ENCODE peak calls at places on chromosomes 3 and 15, in five cellular contexts. One of them, this sample, is unnamed.
A peak's percentile ranks its signal among the peaks of the same experiment; 100 is the strongest.

GRCh38 chr15:91289324-91289723 is 189.3 kb downstream of the SV2B start:
- DNase-seq in suprapubic skin: no peak
- DNase-seq in stomach: no peak
- DNase-seq in H1: no peak
- DNase-seq in breast epithelium: no peak
- DNase-seq in this sample: no peak

GRCh38 chr15:36769110-36769509 is 189.7 kb downstream of the CDIN1 start:
- DNase-seq in suprapubic skin: no peak
- DNase-seq in stomach: no peak
- DNase-seq in H1: no peak
- DNase-seq in breast epithelium: no peak
- DNase-seq in this sample: no peak

GRCh38 chr15:73740152-73741048 is 12.8 kb downstream of the INSYN1 start:
- DNase-seq in suprapubic skin: no peak
- DNase-seq in stomach: no peak
- DNase-seq in H1: no peak
- DNase-seq in breast epithelium: no peak
- DNase-seq in this sample: no peak

GRCh38 chr3:26712211-26713026 is 89.8 kb downstream of the LRRC3B start:
- DNase-seq in suprapubic skin: no peak
- DNase-seq in stomach: no peak
- DNase-seq in H1: peak; percentile 45
- DNase-seq in breast epithelium: no peak
- DNase-seq in this sample: no peak

GRCh38 chr3:40829876-40830275 is 305.1 kb downstream of the ZNF621 start:
- DNase-seq in suprapubic skin: no peak
- DNase-seq in stomach: no peak
- DNase-seq in H1: no peak
- DNase-seq in breast epithelium: no peak
- DNase-seq in this sample: no peak

GRCh38 chr15:42138411-42138810 is 18.0 kb downstream of the PLA2G4F start:
- DNase-seq in suprapubic skin: peak; percentile 37
- DNase-seq in stomach: peak; percentile 10
- DNase-seq in H1: no peak
- DNase-seq in breast epithelium: no peak
- DNase-seq in this sample: no peak

GRCh38 chr3:123637131-123637530 is 52.3 kb upstream of the HACD2 start:
- DNase-seq in suprapubic skin: no peak
- DNase-seq in stomach: no peak
- DNase-seq in H1: no peak
- DNase-seq in breast epithelium: no peak
- DNase-seq in this sample: no peak

GRCh38 chr15:31069360-31070000 is 32.0 kb downstream of the TRPM1 start:
- DNase-seq in suprapubic skin: no peak
- DNase-seq in stomach: no peak
- DNase-seq in H1: peak; percentile 17
- DNase-seq in breast epithelium: no peak
- DNase-seq in this sample: no peak

GRCh38 chr3:28624079-28624478 is 275.5 kb upstream of the AZI2 start:
- DNase-seq in suprapubic skin: no peak
- DNase-seq in stomach: peak; percentile 44
- DNase-seq in H1: no peak
- DNase-seq in breast epithelium: no peak
- DNase-seq in this sample: no peak

GRCh38 chr3:157199841-157200240 is 39.9 kb upstream of the CCNL1 start:
- DNase-seq in suprapubic skin: no peak
- DNase-seq in stomach: no peak
- DNase-seq in H1: no peak
- DNase-seq in breast epithelium: no peak
- DNase-seq in this sample: no peak

GRCh38 chr3:56291244-56291680 is 177.0 kb downstream of the ERC2 start:
- DNase-seq in suprapubic skin: no peak
- DNase-seq in stomach: no peak
- DNase-seq in H1: no peak
- DNase-seq in breast epithelium: no peak
- DNase-seq in this sample: no peak

GRCh38 chr15:51223771-51224229 is 114.6 kb downstream of the CYP19A1 start:
- DNase-seq in suprapubic skin: no peak
- DNase-seq in stomach: no peak
- DNase-seq in H1: no peak
- DNase-seq in breast epithelium: no peak
- DNase-seq in this sample: no peak

GRCh38 chr3:110070539-110070916 is 733.2 kb upstream of the DPPA4 start:
- DNase-seq in suprapubic skin: no peak
- DNase-seq in stomach: no peak
- DNase-seq in H1: no peak
- DNase-seq in breast epithelium: no peak
- DNase-seq in this sample: no peak

GRCh38 chr3:190697901-190698300 is 164.6 kb downstream of the GMNC start:
- DNase-seq in suprapubic skin: no peak
- DNase-seq in stomach: no peak
- DNase-seq in H1: no peak
- DNase-seq in breast epithelium: no peak
- DNase-seq in this sample: no peak

GRCh38 chr15:96392380-96393208 is 62.1 kb downstream of the NR2F2 start:
- DNase-seq in suprapubic skin: no peak
- DNase-seq in stomach: no peak
- DNase-seq in H1: peak; percentile 52
- DNase-seq in breast epithelium: no peak
- DNase-seq in this sample: no peak

GRCh38 chr3:27670619-27671018 is 51.5 kb downstream of the EOMES start:
- DNase-seq in suprapubic skin: no peak
- DNase-seq in stomach: no peak
- DNase-seq in H1: no peak
- DNase-seq in breast epithelium: no peak
- DNase-seq in this sample: no peak

GRCh38 chr15:76208786-76209424 is 102.4 kb downstream of the ETFA start:
- DNase-seq in suprapubic skin: no peak
- DNase-seq in stomach: peak; percentile 17
- DNase-seq in H1: no peak
- DNase-seq in breast epithelium: no peak
- DNase-seq in this sample: no peak

GRCh38 chr3:32591960-32592462 is 21.4 kb upstream of the DYNC1LI1 start:
- DNase-seq in suprapubic skin: no peak
- DNase-seq in stomach: no peak
- DNase-seq in H1: no peak
- DNase-seq in breast epithelium: no peak
- DNase-seq in this sample: no peak

GRCh38 chr3:185503467-185503975 is 4.7 kb upstream of the TMEM41A start:
- DNase-seq in suprapubic skin: no peak
- DNase-seq in stomach: peak; percentile 38
- DNase-seq in H1: no peak
- DNase-seq in breast epithelium: no peak
- DNase-seq in this sample: peak; percentile 30

GRCh38 chr3:55897573-55898224 is 410.6 kb upstream of the WNT5A start:
- DNase-seq in suprapubic skin: no peak
- DNase-seq in stomach: no peak
- DNase-seq in H1: no peak
- DNase-seq in breast epithelium: no peak
- DNase-seq in this sample: no peak

GRCh38 chr3:49296781-49297420 is 19.9 kb upstream of the C3orf62 start:
- DNase-seq in suprapubic skin: no peak
- DNase-seq in stomach: peak; percentile 42
- DNase-seq in H1: no peak
- DNase-seq in breast epithelium: no peak
- DNase-seq in this sample: no peak

GRCh38 chr15:91224750-91225380 is 124.8 kb downstream of the SV2B start:
- DNase-seq in suprapubic skin: no peak
- DNase-seq in stomach: no peak
- DNase-seq in H1: peak; percentile 61
- DNase-seq in breast epithelium: no peak
- DNase-seq in this sample: no peak

GRCh38 chr3:177379045-177379444 is 181.8 kb upstream of the TBL1XR1 start:
- DNase-seq in suprapubic skin: no peak
- DNase-seq in stomach: no peak
- DNase-seq in H1: peak; percentile 28
- DNase-seq in breast epithelium: no peak
- DNase-seq in this sample: no peak

GRCh38 chr3:69815959-69816358 is 76.7 kb downstream of the MITF start:
- DNase-seq in suprapubic skin: no peak
- DNase-seq in stomach: no peak
- DNase-seq in H1: no peak
- DNase-seq in breast epithelium: no peak
- DNase-seq in this sample: no peak

GRCh38 chr3:60064210-60065178 is 1014.7 kb upstream of the CFAP20DC start:
- DNase-seq in suprapubic skin: no peak
- DNase-seq in stomach: no peak
- DNase-seq in H1: no peak
- DNase-seq in breast epithelium: no peak
- DNase-seq in this sample: no peak

GRCh38 chr15:58472221-58472620 is 40.4 kb downstream of the LIPC start:
- DNase-seq in suprapubic skin: no peak
- DNase-seq in stomach: no peak
- DNase-seq in H1: no peak
- DNase-seq in breast epithelium: no peak
- DNase-seq in this sample: no peak

GRCh38 chr3:72892870-72893269 is 5.0 kb downstream of the GXYLT2 start:
- DNase-seq in suprapubic skin: no peak
- DNase-seq in stomach: no peak
- DNase-seq in H1: peak; percentile 81
- DNase-seq in breast epithelium: no peak
- DNase-seq in this sample: no peak

GRCh38 chr3:132881756-132882409 is 156.3 kb upstream of the TMEM108 start:
- DNase-seq in suprapubic skin: no peak
- DNase-seq in stomach: no peak
- DNase-seq in H1: no peak
- DNase-seq in breast epithelium: no peak
- DNase-seq in this sample: no peak

GRCh38 chr3:43970920-43971319 is 270.8 kb upstream of the TOPAZ1 start:
- DNase-seq in suprapubic skin: no peak
- DNase-seq in stomach: no peak
- DNase-seq in H1: no peak
- DNase-seq in breast epithelium: no peak
- DNase-seq in this sample: no peak

GRCh38 chr3:65672876-65673815 is 365.6 kb downstream of the MAGI1 start:
- DNase-seq in suprapubic skin: no peak
- DNase-seq in stomach: peak; percentile 65
- DNase-seq in H1: peak; percentile 78
- DNase-seq in breast epithelium: no peak
- DNase-seq in this sample: peak; percentile 58

GRCh38 chr3:150599611-150600297 is 3.4 kb upstream of the SELENOT start:
- DNase-seq in suprapubic skin: no peak
- DNase-seq in stomach: no peak
- DNase-seq in H1: no peak
- DNase-seq in breast epithelium: no peak
- DNase-seq in this sample: no peak

GRCh38 chr3:150603888-150604319 is 783 bp downstream of the SELENOT start:
- DNase-seq in suprapubic skin: no peak
- DNase-seq in stomach: no peak
- DNase-seq in H1: no peak
- DNase-seq in breast epithelium: no peak
- DNase-seq in this sample: no peak

GRCh38 chr3:150602426-150603089 is 563 bp upstream of the SELENOT start:
- DNase-seq in suprapubic skin: no peak
- DNase-seq in stomach: no peak
- DNase-seq in H1: no peak
- DNase-seq in breast epithelium: no peak
- DNase-seq in this sample: no peak

GRCh38 chr3:150605998-150606641 is 3.0 kb downstream of the SELENOT start:
- DNase-seq in suprapubic skin: no peak
- DNase-seq in stomach: no peak
- DNase-seq in H1: no peak
- DNase-seq in breast epithelium: no peak
- DNase-seq in this sample: no peak

GRCh38 chr3:150603090-150603887 is at the start of gene SELENOT:
- DNase-seq in suprapubic skin: peak; percentile 97
- DNase-seq in stomach: peak; percentile 96
- DNase-seq in H1: peak; percentile 96
- DNase-seq in breast epithelium: peak; percentile 92
- DNase-seq in this sample: peak; percentile 94
- TF ChIP-seq POLR2AphosphoS5 in suprapubic skin: peak; percentile 40
- TF ChIP-seq POLR2AphosphoS5 in stomach: peak; percentile 95
- TF ChIP-seq POLR2AphosphoS5 in H1: peak; percentile 98
- TF ChIP-seq POLR2AphosphoS5 in breast epithelium: peak; percentile 95
- TF ChIP-seq POLR2AphosphoS5 in this sample: peak; percentile 91

DNA sequence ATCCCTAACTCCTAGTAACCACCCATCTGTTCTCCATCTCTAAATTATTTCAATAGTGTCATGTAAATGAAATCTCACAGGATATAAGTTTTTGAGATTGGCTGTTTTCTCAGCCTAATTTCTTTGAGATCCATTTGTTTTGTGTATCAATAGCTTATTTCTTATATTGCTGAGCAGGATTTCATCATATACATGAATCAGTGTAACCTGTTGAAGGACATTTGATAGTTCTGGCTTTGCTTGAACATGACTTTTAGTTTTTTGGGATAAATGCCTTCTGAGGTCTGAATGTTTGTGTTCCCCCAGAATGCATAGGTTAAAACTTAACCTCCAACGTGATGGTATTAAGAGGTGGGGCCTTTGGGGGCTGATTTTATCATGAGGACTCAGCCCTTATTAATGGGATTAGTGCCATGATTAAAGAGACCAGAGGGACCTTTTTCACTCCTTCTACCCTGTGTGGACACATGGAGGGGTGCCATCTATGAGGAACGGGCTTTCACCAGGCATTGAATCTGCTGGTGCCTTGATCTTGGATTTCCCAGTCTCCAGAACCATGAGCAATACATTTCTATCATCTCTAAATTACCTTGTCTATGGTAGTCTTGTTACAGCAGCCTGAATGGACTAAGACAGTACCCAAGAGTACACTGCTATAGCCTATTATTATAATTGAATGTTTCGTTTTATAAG is 118.3 kb downstream of the FNDC3B start:
- DNase-seq in suprapubic skin: no peak
- DNase-seq in stomach: no peak
- DNase-seq in H1: no peak
- DNase-seq in breast epithelium: no peak
- DNase-seq in this sample: no peak
- H3K4me1 ChIP-seq in suprapubic skin: peaks cover 59% of the 10 kb centered on the region
- H3K4me1 ChIP-seq in stomach: peaks cover 53% of the 10 kb centered on the region
- H3K4me1 ChIP-seq in H1: peaks cover 11% of the 10 kb centered on the region
- H3K4me1 ChIP-seq in breast epithelium: peaks cover 11% of the 10 kb centered on the region
- H3K4me1 ChIP-seq in this sample: peaks cover 48% of the 10 kb centered on the region

DNA sequence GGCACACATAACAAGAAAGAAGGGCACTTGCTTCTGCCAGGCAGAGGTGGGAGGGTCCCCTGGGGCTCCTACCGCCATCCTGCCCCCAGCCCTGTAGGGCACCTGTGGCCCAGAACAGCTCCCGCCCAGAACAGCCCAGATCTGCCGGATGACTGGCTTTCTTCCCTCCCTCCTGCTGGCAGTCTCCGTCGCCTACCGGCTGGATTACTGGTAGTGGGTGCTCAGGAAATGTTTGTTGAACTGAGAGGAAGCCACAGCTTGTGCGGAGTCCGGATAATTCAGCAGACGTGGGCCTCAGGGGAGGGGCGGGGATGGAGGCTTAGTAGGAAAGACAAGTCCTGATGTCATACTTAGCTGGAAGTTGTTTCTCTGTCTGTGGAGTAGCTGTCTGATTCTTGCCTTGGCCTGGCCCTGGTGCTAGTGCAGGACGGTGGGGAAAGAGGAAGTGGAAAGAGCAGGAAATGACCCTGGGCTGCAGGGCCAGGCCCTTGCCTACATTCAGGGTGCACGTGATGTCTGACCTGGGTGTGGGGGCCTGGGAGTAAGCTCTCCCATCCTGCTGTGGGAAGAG is 6.7 kb downstream of the CCDC9B start:
- DNase-seq in suprapubic skin: no peak
- DNase-seq in stomach: no peak
- DNase-seq in H1: no peak
- DNase-seq in breast epithelium: no peak
- DNase-seq in this sample: peak; percentile 83
- TF ChIP-seq POLR2AphosphoS5 in suprapubic skin: no peak
- TF ChIP-seq POLR2AphosphoS5 in stomach: peak; percentile 19
- TF ChIP-seq POLR2AphosphoS5 in H1: no peak
- TF ChIP-seq POLR2AphosphoS5 in breast epithelium: no peak
- TF ChIP-seq POLR2AphosphoS5 in this sample: peak; percentile 62

GRCh38 chr3:35793668-35794067 is 154.3 kb downstream of the ARPP21 start:
- DNase-seq in suprapubic skin: no peak
- DNase-seq in stomach: no peak
- DNase-seq in H1: no peak
- DNase-seq in breast epithelium: no peak
- DNase-seq in this sample: no peak
- H3K4me1 ChIP-seq in suprapubic skin: no peaks in the 10 kb centered on the region
- H3K4me1 ChIP-seq in stomach: no peaks in the 10 kb centered on the region
- H3K4me1 ChIP-seq in H1: no peaks in the 10 kb centered on the region
- H3K4me1 ChIP-seq in breast epithelium: no peaks in the 10 kb centered on the region
- H3K4me1 ChIP-seq in this sample: no peaks in the 10 kb centered on the region

This sample was measured in upper lobe of left lung.